ENCODE peak calls at places on chromosomes 7 and 10, in eight cellular contexts. F, G, B, Z, D, Y, E and L are unnamed samples.

GRCh38 chr10:71521504-71522290 is 125.0 kb downstream of the CDH23 start:
- DNase-seq in Z (no peak), E (no peak), Y (no peak), G (no peak), B (no peak), D (no peak), F (no peak), L (no peak)

GRCh38 chr10:66627156-66627555 is 298.7 kb upstream of the LRRTM3 start:
- DNase-seq in G (peak; percentile 96), F (no peak), D (peak; percentile 17), E (no peak), B (peak; percentile 5), Z (no peak), Y (no peak), L (no peak)

GRCh38 chr10:32068569-32068968 is 12.3 kb upstream of the KIF5B start:
- DNase-seq in G (no peak), Z (no peak), D (no peak), B (no peak), F (no peak), Y (no peak), E (no peak), L (no peak)

GRCh38 chr7:112202819-112203218 is 3.4 kb downstream of the DOCK4 start:
- DNase-seq in D (peak; percentile 79), F (peak; percentile 14), E (no peak), Z (peak; percentile 23), Y (peak; percentile 45), G (peak; percentile 52), B (no peak), L (no peak)

GRCh38 chr10:14569274-14570060 is 205.2 kb downstream of the FAM107B start:
- DNase-seq in E (peak; percentile 45), B (no peak), G (no peak), Z (peak; percentile 56), D (no peak), Y (peak; percentile 81), F (no peak), L (no peak)

GRCh38 chr10:5659702-5660528 is 6.5 kb downstream of the ASB13 start:
- DNase-seq in F (peak; percentile 70), B (peak; percentile 43), G (peak; percentile 72), D (peak; percentile 73), E (no peak), Y (peak; percentile 75), Z (peak; percentile 63), L (no peak)

GRCh38 chr10:70078329-70078728 is 25.7 kb downstream of the MACROH2A2 start:
- DNase-seq in Z (no peak), D (no peak), B (no peak), F (no peak), G (peak; percentile 35), Y (no peak), E (no peak), L (no peak)

GRCh38 chr7:52085610-52086009 is 769.0 kb upstream of the COBL start:
- DNase-seq in F (no peak), D (no peak), G (no peak), E (no peak), Y (no peak), B (no peak), Z (no peak), L (no peak)

GRCh38 chr10:3025300-3025699 is 42.0 kb upstream of the PFKP start:
- DNase-seq in D (no peak), E (no peak), B (no peak), G (no peak), F (no peak), Z (no peak), Y (no peak), L (no peak)

GRCh38 chr7:135662123-135662372 is 266 bp upstream of the STMP1 start:
- DNase-seq in G (no peak), B (no peak), Z (no peak), F (no peak), Y (no peak), D (no peak), E (no peak), L (no peak)

GRCh38 chr7:45088821-45089313 is at the start of gene NACAD:
- DNase-seq in F (peak; percentile 25), G (no peak), B (peak; percentile 29), Z (peak; percentile 45), D (no peak), Y (no peak), E (peak; percentile 22), L (no peak)

DNA sequence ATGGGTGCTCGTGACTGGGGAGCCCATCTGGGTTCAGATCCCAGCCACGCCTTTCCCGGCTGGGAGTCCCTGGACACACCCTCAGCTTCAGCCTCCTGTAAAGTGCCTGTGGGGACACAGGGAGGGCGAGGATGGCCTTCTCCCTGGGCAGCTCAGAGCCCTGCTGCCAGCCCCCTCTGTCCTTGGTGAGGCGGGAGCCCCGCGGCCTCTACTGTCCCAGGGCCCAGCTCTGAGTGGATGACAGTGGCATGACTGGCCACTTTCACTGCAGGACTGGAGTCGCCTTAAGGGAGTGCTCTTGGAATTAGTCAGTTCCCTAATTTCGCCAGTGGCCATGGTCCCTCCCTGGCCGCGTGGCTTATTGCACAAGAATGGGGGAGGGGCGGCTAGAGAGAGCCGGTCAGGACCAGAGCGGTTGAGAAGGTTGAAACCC is 4.6 kb downstream of the BRI3 start:
- DNase-seq in D (peak; percentile 51), F (peak; percentile 46), Z (peak; percentile 53), Y (peak; percentile 81), B (no peak), E (no peak), G (peak; percentile 90), L (no peak)
- H3K4me3 ChIP-seq in D (no peak overlapping the region), F (no peak overlapping the region), Z (no peak overlapping the region), Y (no peak overlapping the region), B (no peak overlapping the region), E (no peak overlapping the region), G (peak overlapping the region; percentile 97), L (no peak overlapping the region)

DNA sequence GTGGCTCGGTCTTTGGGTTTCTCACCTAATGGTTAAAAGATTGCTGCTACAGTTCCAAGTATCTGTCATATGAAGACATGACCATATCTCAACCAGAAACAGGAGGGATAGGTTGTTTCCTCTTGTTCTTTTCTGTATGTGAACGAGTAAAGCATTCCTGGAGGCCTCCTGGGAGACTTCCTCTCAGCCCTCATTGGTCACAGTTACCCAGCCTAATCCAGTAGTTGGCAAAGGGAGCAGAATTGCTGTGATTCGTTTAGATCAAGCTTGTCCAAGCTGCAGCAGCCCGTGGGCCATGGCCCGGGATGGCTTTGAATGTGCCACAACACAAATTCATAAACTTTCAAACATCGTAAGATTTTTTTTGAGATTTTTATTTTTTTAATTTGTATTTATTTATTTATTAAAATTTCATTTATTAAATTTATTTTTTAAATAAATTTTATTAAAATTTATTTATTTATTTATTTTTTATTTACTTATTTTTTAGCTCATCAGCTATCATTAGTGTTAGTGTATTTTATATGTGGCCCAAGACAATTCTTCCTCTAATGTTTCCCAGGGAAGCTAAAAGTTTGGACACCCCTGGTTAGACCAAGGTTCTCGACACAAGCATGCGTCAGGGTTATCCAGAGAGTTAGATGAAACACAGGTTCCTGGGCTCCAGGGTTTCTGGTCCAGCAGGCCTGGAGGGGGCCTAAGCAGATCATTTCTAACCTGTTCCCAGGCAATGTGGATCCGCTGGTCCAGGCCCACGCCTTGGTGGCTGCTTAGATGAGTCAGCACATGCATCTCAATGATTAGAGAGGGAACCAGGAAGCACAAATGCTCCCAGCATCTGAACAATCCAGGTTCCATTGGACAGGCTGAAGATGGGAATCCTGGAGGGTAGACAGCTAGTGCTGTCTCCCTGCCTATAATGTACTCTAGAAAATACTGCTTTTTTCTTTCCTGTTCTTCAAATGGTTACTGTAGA is 25.6 kb downstream of the CDC123 start:
- DNase-seq in Y (no peak), Z (no peak), B (peak; percentile 12), G (peak; percentile 29), F (peak; percentile 21), E (no peak), D (no peak), L (no peak)
- H3K27ac ChIP-seq in Y (no peak overlapping the region), Z (peak overlapping the region; percentile 43), B (peak overlapping the region; percentile 67), G (peak overlapping the region; percentile 55), F (no peak overlapping the region), E (no peak overlapping the region), D (no peak overlapping the region), L (no peak overlapping the region)

GRCh38 chr7:27172388-27172774 is 1.7 kb downstream of the HOXA10 start:
- DNase-seq in D (no peak), F (no peak), G (no peak), B (no peak), Z (peak; percentile 22), Y (peak; percentile 4), E (no peak), L (no peak)

GRCh38 chr7:27169658-27170493 is 4.2 kb downstream of the HOXA10 start:
- DNase-seq in G (peak; percentile 62), F (no peak), E (no peak), Y (no peak), D (no peak), B (no peak), Z (peak; percentile 28), L (no peak)

GRCh38 chr7:27170936-27171635 is 3.0 kb downstream of the HOXA10 start:
- DNase-seq in D (no peak), Y (peak; percentile 8), B (no peak), F (no peak), Z (peak; percentile 47), G (peak; percentile 63), E (no peak), L (no peak)

GRCh38 chr7:27171636-27172387 is 2.3 kb downstream of the HOXA10 start:
- DNase-seq in G (no peak), F (no peak), E (no peak), B (no peak), D (no peak), Y (peak; percentile 14), Z (peak; percentile 35), L (no peak)

DNA sequence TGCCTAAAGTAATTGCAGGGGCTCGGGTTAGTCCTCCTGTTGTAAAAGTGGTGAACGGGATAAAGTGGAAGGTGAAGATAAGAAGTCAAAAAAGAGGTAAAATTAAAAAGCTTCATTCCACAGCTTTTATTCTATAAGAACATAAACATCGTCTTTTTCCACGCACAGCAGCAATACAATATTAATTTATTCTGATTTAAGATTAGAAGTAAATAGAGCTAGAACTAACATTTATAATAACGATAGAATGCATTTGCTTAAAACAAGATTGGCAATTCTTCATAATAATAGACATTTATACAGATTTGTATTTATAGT is 3.7 kb downstream of the HOXA10 start:
- DNase-seq in F (no peak), B (no peak), D (no peak), Y (no peak), Z (no peak), E (no peak), G (no peak), L (no peak)
- H3K4me3 ChIP-seq in F (no peak overlapping the region), B (peak overlapping the region; percentile 55), D (no peak overlapping the region), Y (no peak overlapping the region), Z (peak overlapping the region; percentile 67), E (no peak overlapping the region), G (peak overlapping the region; percentile 84), L (no peak overlapping the region)

DNA sequence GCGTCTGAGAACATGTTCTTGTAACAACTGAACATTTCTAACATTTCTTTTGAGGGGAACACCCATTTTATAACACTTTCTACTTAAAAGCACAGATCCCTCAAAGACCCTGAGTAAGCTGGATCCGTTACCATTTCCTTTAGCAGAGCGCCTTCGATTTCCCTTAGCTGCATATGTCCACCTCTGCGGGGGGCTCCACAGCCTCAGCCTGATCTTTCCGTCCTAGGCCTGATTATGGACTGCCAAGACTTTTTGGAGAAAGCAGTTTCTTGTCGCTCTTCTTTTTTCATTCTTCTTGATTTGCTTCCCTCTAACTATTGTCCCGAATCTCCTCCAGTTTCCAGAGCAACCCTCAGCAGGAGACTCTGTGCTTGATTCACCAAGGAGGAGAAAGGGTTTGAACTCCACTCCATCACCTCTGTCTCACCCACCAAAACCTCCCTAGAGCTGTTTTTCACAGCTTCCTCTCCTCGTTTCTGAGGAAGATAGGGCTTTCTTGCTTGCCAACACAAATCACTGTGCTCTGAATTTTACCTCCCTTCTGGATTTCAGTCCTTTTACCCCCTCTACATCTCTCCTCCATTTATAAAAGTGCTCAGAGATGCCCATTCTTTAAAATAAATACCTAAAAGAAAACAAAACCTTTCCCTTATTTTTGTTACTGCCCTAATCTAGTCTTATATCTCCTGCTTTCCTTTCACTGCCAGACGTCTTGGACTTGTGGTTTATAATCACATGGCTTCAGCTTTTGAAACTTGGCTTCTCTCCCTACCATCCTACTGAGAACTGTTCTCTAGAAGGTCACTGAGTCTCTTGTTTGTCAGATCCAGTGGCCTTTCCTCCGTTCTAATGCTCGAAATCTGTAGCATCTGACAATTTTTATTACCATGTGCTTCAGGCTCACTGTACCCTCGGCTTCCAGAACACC is 30.5 kb upstream of the ZRANB1 start:
- DNase-seq in F (peak; percentile 83), G (no peak), Y (no peak), Z (no peak), D (peak; percentile 31), B (no peak), E (no peak), L (no peak)
- H3K27ac ChIP-seq in F (no peak overlapping the region), G (no peak overlapping the region), Y (no peak overlapping the region), Z (peak overlapping the region; percentile 47), D (peak overlapping the region; percentile 20), B (no peak overlapping the region), E (no peak overlapping the region), L (no peak overlapping the region)